ENCODE peak calls at places on chromosomes 2 and 18, in six cellular contexts. One of them, this sample, is unnamed.

GRCh38 chr2:67839242-67839641 is 223.6 kb downstream of the C1D start:
- DNase-seq in NCI-H1105: no peak
- DNase-seq in kidney glomerular epithelial cell: peak; percentile 22
- DNase-seq in CD8-positive, alpha-beta memory T cell: no peak
- DNase-seq in NCI-H2029: no peak
- DNase-seq in NCI-H1092 treated with DMSO at 0.1 percent for 48 hours: no peak
- DNase-seq in this sample: no peak

GRCh38 chr2:96409543-96410184 is 74.1 kb downstream of the NCAPH start:
- DNase-seq in CD8-positive, alpha-beta memory T cell: no peak
- DNase-seq in kidney glomerular epithelial cell: no peak
- DNase-seq in NCI-H1105: peak; percentile 70
- DNase-seq in NCI-H2029: no peak
- DNase-seq in NCI-H1092 treated with DMSO at 0.1 percent for 48 hours: peak; percentile 30
- DNase-seq in this sample: no peak

GRCh38 chr2:8416836-8417832 is 264.7 kb upstream of the ID2 start:
- DNase-seq in CD8-positive, alpha-beta memory T cell: no peak
- DNase-seq in kidney glomerular epithelial cell: no peak
- DNase-seq in NCI-H1105: no peak
- DNase-seq in NCI-H1092 treated with DMSO at 0.1 percent for 48 hours: no peak
- DNase-seq in NCI-H2029: no peak
- DNase-seq in this sample: no peak

GRCh38 chr2:74436804-74437695 is 4.7 kb downstream of the RTKN start:
- DNase-seq in NCI-H1092 treated with DMSO at 0.1 percent for 48 hours: no peak
- DNase-seq in NCI-H2029: no peak
- DNase-seq in kidney glomerular epithelial cell: no peak
- DNase-seq in NCI-H1105: no peak
- DNase-seq in CD8-positive, alpha-beta memory T cell: no peak
- DNase-seq in this sample: no peak

GRCh38 chr2:157319795-157320194 is 5.8 kb downstream of the ERMN start:
- DNase-seq in NCI-H2029: no peak
- DNase-seq in NCI-H1105: no peak
- DNase-seq in CD8-positive, alpha-beta memory T cell: no peak
- DNase-seq in NCI-H1092 treated with DMSO at 0.1 percent for 48 hours: no peak
- DNase-seq in kidney glomerular epithelial cell: no peak
- DNase-seq in this sample: no peak

GRCh38 chr18:75438891-75439290 is 11.4 kb upstream of the SMIM21 start:
- DNase-seq in NCI-H1092 treated with DMSO at 0.1 percent for 48 hours: no peak
- DNase-seq in NCI-H1105: no peak
- DNase-seq in NCI-H2029: no peak
- DNase-seq in CD8-positive, alpha-beta memory T cell: no peak
- DNase-seq in kidney glomerular epithelial cell: no peak
- DNase-seq in this sample: no peak

GRCh38 chr2:138298900-138299299 is 202.7 kb upstream of the SPOPL start:
- DNase-seq in NCI-H1105: no peak
- DNase-seq in NCI-H2029: no peak
- DNase-seq in CD8-positive, alpha-beta memory T cell: no peak
- DNase-seq in NCI-H1092 treated with DMSO at 0.1 percent for 48 hours: no peak
- DNase-seq in kidney glomerular epithelial cell: no peak
- DNase-seq in this sample: no peak

GRCh38 chr18:12027046-12027445 is 45.7 kb downstream of the IMPA2 start:
- DNase-seq in NCI-H2029: no peak
- DNase-seq in NCI-H1105: no peak
- DNase-seq in NCI-H1092 treated with DMSO at 0.1 percent for 48 hours: no peak
- DNase-seq in CD8-positive, alpha-beta memory T cell: no peak
- DNase-seq in kidney glomerular epithelial cell: no peak
- DNase-seq in this sample: no peak

GRCh38 chr2:42110287-42110973 is 58.7 kb upstream of the EML4 start:
- DNase-seq in CD8-positive, alpha-beta memory T cell: no peak
- DNase-seq in NCI-H2029: no peak
- DNase-seq in NCI-H1092 treated with DMSO at 0.1 percent for 48 hours: no peak
- DNase-seq in kidney glomerular epithelial cell: peak; percentile 20
- DNase-seq in NCI-H1105: no peak
- DNase-seq in this sample: no peak

GRCh38 chr2:230870544-230871360 is 6.0 kb downstream of the ITM2C start:
- DNase-seq in NCI-H1105: no peak
- DNase-seq in NCI-H2029: no peak
- DNase-seq in kidney glomerular epithelial cell: no peak
- DNase-seq in CD8-positive, alpha-beta memory T cell: no peak
- DNase-seq in NCI-H1092 treated with DMSO at 0.1 percent for 48 hours: no peak
- DNase-seq in this sample: no peak

GRCh38 chr2:151637284-151637781 is 96.9 kb downstream of the NEB start:
- DNase-seq in kidney glomerular epithelial cell: no peak
- DNase-seq in CD8-positive, alpha-beta memory T cell: peak; percentile 41
- DNase-seq in NCI-H1105: no peak
- DNase-seq in NCI-H2029: no peak
- DNase-seq in NCI-H1092 treated with DMSO at 0.1 percent for 48 hours: no peak
- DNase-seq in this sample: peak; percentile 65

GRCh38 chr2:134934150-134934549 is 15.5 kb downstream of the CCNT2 start:
- DNase-seq in NCI-H1092 treated with DMSO at 0.1 percent for 48 hours: no peak
- DNase-seq in CD8-positive, alpha-beta memory T cell: no peak
- DNase-seq in NCI-H1105: no peak
- DNase-seq in NCI-H2029: no peak
- DNase-seq in kidney glomerular epithelial cell: no peak
- DNase-seq in this sample: no peak

GRCh38 chr2:226299771-226300170 is 499.8 kb downstream of the IRS1 start:
- DNase-seq in NCI-H2029: no peak
- DNase-seq in NCI-H1092 treated with DMSO at 0.1 percent for 48 hours: no peak
- DNase-seq in CD8-positive, alpha-beta memory T cell: no peak
- DNase-seq in NCI-H1105: no peak
- DNase-seq in kidney glomerular epithelial cell: no peak
- DNase-seq in this sample: no peak

GRCh38 chr2:55338268-55338667 is 69.2 kb upstream of the MTIF2 start:
- DNase-seq in NCI-H1092 treated with DMSO at 0.1 percent for 48 hours: no peak
- DNase-seq in kidney glomerular epithelial cell: no peak
- DNase-seq in NCI-H1105: no peak
- DNase-seq in NCI-H2029: no peak
- DNase-seq in CD8-positive, alpha-beta memory T cell: no peak
- DNase-seq in this sample: no peak

GRCh38 chr2:101435011-101435862 is 39.7 kb downstream of the RFX8 start:
- DNase-seq in NCI-H1092 treated with DMSO at 0.1 percent for 48 hours: no peak
- DNase-seq in NCI-H1105: no peak
- DNase-seq in NCI-H2029: no peak
- DNase-seq in CD8-positive, alpha-beta memory T cell: no peak
- DNase-seq in kidney glomerular epithelial cell: no peak
- DNase-seq in this sample: no peak

GRCh38 chr2:43134571-43134889 is 91.9 kb downstream of the ZFP36L2 start:
- DNase-seq in CD8-positive, alpha-beta memory T cell: no peak
- DNase-seq in NCI-H1105: no peak
- DNase-seq in NCI-H2029: no peak
- DNase-seq in kidney glomerular epithelial cell: no peak
- DNase-seq in NCI-H1092 treated with DMSO at 0.1 percent for 48 hours: no peak
- DNase-seq in this sample: no peak

GRCh38 chr2:224222976-224223375 is 178.9 kb downstream of the FAM124B start:
- DNase-seq in NCI-H1092 treated with DMSO at 0.1 percent for 48 hours: no peak
- DNase-seq in CD8-positive, alpha-beta memory T cell: no peak
- DNase-seq in NCI-H2029: no peak
- DNase-seq in NCI-H1105: no peak
- DNase-seq in kidney glomerular epithelial cell: no peak
- DNase-seq in this sample: no peak

GRCh38 chr2:236934656-236935055 is 151.0 kb upstream of the COPS8 start:
- DNase-seq in CD8-positive, alpha-beta memory T cell: no peak
- DNase-seq in NCI-H1105: no peak
- DNase-seq in NCI-H2029: no peak
- DNase-seq in kidney glomerular epithelial cell: no peak
- DNase-seq in NCI-H1092 treated with DMSO at 0.1 percent for 48 hours: no peak
- DNase-seq in this sample: no peak

GRCh38 chr2:83837823-83838222 is 621.3 kb downstream of the SUCLG1 start:
- DNase-seq in NCI-H1092 treated with DMSO at 0.1 percent for 48 hours: no peak
- DNase-seq in CD8-positive, alpha-beta memory T cell: no peak
- DNase-seq in NCI-H2029: no peak
- DNase-seq in kidney glomerular epithelial cell: no peak
- DNase-seq in NCI-H1105: no peak
- DNase-seq in this sample: no peak

GRCh38 chr2:66729391-66729790 is 294.5 kb downstream of the MEIS1 start:
- DNase-seq in kidney glomerular epithelial cell: no peak
- DNase-seq in NCI-H1105: no peak
- DNase-seq in NCI-H2029: no peak
- DNase-seq in CD8-positive, alpha-beta memory T cell: no peak
- DNase-seq in NCI-H1092 treated with DMSO at 0.1 percent for 48 hours: no peak
- DNase-seq in this sample: no peak

This sample was measured in immature natural killer cell.